ENCODE peak calls at places on chromosomes 1 and 21, in five cellular contexts. One of them, this sample, is unnamed. For H3K27me3, the result is how much of the 10 kb centered on the place peaks cover.

GRCh38 chr1:54136269-54136896 is 16.4 kb downstream of the CDCP2 start:
- DNase-seq in right atrium auricular region: no peak
- DNase-seq in mammary epithelial cell: no peak
- DNase-seq in MM.1S: no peak
- DNase-seq in heart right ventricle: no peak
- DNase-seq in this sample: no peak

GRCh38 chr1:43199093-43199726 is 27.1 kb downstream of the CFAP57 start:
- DNase-seq in right atrium auricular region: no peak
- DNase-seq in mammary epithelial cell: peak
- DNase-seq in MM.1S: peak
- DNase-seq in heart right ventricle: no peak
- DNase-seq in this sample: peak

GRCh38 chr1:203888807-203889251 is 27.4 kb downstream of the SNRPE start:
- DNase-seq in right atrium auricular region: no peak
- DNase-seq in mammary epithelial cell: peak
- DNase-seq in MM.1S: no peak
- DNase-seq in heart right ventricle: no peak
- DNase-seq in this sample: no peak

GRCh38 chr1:3377166-3377565 is 77.3 kb upstream of the ARHGEF16 start:
- DNase-seq in right atrium auricular region: no peak
- DNase-seq in mammary epithelial cell: no peak
- DNase-seq in MM.1S: no peak
- DNase-seq in heart right ventricle: no peak
- DNase-seq in this sample: no peak

GRCh38 chr1:42419449-42419848 is 36.4 kb downstream of the ZMYND12 start:
- DNase-seq in right atrium auricular region: no peak
- DNase-seq in mammary epithelial cell: no peak
- DNase-seq in MM.1S: no peak
- DNase-seq in heart right ventricle: peak
- DNase-seq in this sample: no peak

GRCh38 chr1:74247881-74248528 is 12.8 kb downstream of the TNNI3K start:
- DNase-seq in right atrium auricular region: no peak
- DNase-seq in mammary epithelial cell: no peak
- DNase-seq in MM.1S: no peak
- DNase-seq in heart right ventricle: peak
- DNase-seq in this sample: no peak

GRCh38 chr1:180155202-180155682 is 573 bp downstream of the QSOX1 start:
- DNase-seq in right atrium auricular region: peak
- DNase-seq in mammary epithelial cell: no peak
- DNase-seq in MM.1S: no peak
- DNase-seq in heart right ventricle: peak
- DNase-seq in this sample: no peak

GRCh38 chr21:38735807-38736206 is 69.9 kb upstream of the ETS2 start:
- DNase-seq in right atrium auricular region: no peak
- DNase-seq in mammary epithelial cell: no peak
- DNase-seq in MM.1S: no peak
- DNase-seq in heart right ventricle: no peak
- DNase-seq in this sample: no peak

GRCh38 chr1:198598796-198599321 is 40.0 kb upstream of the PTPRC start:
- DNase-seq in right atrium auricular region: no peak
- DNase-seq in mammary epithelial cell: no peak
- DNase-seq in MM.1S: no peak
- DNase-seq in heart right ventricle: no peak
- DNase-seq in this sample: peak

GRCh38 chr1:205324781-205325180 is 3.2 kb upstream of the NUAK2 start:
- DNase-seq in right atrium auricular region: no peak
- DNase-seq in mammary epithelial cell: no peak
- DNase-seq in MM.1S: no peak
- DNase-seq in heart right ventricle: no peak
- DNase-seq in this sample: peak

GRCh38 chr1:82287556-82287955 is 486.8 kb downstream of the ADGRL2 start:
- DNase-seq in right atrium auricular region: no peak
- DNase-seq in mammary epithelial cell: no peak
- DNase-seq in MM.1S: no peak
- DNase-seq in heart right ventricle: no peak
- DNase-seq in this sample: no peak

GRCh38 chr1:143625886-143626285 is 345.9 kb downstream of the FAM72C start:
- DNase-seq in right atrium auricular region: no peak
- DNase-seq in mammary epithelial cell: no peak
- DNase-seq in MM.1S: no peak
- DNase-seq in heart right ventricle: no peak
- DNase-seq in this sample: no peak

GRCh38 chr21:45199201-45199600 is 88.5 kb downstream of the POFUT2 start:
- DNase-seq in right atrium auricular region: no peak
- DNase-seq in mammary epithelial cell: no peak
- DNase-seq in MM.1S: no peak
- DNase-seq in heart right ventricle: no peak
- DNase-seq in this sample: no peak

GRCh38 chr1:6179564-6180175 is 451 bp downstream of the CHD5 start:
- DNase-seq in right atrium auricular region: no peak
- DNase-seq in mammary epithelial cell: no peak
- DNase-seq in MM.1S: no peak
- DNase-seq in heart right ventricle: no peak
- DNase-seq in this sample: no peak

GRCh38 chr1:6181347-6181770 is 1.2 kb upstream of the CHD5 start:
- DNase-seq in right atrium auricular region: no peak
- DNase-seq in mammary epithelial cell: no peak
- DNase-seq in MM.1S: no peak
- DNase-seq in heart right ventricle: no peak
- DNase-seq in this sample: no peak

GRCh38 chr1:6180215-6180577 is at the start of gene CHD5:
- DNase-seq in right atrium auricular region: no peak
- DNase-seq in mammary epithelial cell: no peak
- DNase-seq in MM.1S: no peak
- DNase-seq in heart right ventricle: no peak
- DNase-seq in this sample: no peak

GRCh38 chr1:6178751-6179563 is 1.2 kb downstream of the CHD5 start:
- DNase-seq in right atrium auricular region: no peak
- DNase-seq in mammary epithelial cell: no peak
- DNase-seq in MM.1S: no peak
- DNase-seq in heart right ventricle: no peak
- DNase-seq in this sample: no peak

DNA sequence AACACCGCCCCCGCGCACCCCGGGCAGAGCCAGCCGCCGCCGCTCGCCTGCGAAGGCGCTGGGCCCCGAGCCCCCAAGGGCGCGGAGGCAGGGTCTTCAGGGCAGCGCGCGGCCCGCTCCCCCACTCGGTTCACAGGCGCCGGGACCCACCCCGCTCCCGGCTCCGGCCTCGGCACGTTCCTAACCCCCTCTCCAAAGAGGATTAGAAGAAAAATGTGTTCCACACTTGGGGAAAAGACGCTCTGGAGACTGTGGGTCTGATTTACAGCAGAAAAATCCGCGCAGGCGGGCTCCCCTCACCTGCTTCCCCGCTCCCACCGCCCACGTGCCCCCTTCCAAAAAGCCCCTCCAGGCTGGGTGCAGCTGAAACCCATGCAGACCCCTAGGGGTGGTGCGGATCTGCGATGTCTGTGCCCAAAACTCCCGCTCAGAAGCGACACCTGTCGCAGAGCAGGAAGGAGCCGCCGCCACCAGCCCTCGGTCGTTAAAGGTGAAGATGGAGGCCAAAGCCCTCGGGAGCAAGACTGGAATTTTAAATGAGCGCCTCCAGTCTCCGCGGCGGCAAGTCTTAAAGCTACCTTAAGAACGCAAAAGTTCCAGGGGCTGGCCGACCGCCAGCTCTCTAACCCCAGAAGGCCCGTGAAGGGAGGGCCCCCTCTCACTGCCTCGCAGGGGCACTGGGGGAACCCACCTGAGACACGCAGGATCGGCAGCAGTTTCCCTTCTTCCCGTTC is 624 bp upstream of the CHD5 start:
- DNase-seq in right atrium auricular region: no peak
- DNase-seq in mammary epithelial cell: no peak
- DNase-seq in MM.1S: no peak
- DNase-seq in heart right ventricle: no peak
- DNase-seq in this sample: no peak
- H3K27me3 ChIP-seq in right atrium auricular region: under half
- H3K27me3 ChIP-seq in mammary epithelial cell: under half
- H3K27me3 ChIP-seq in MM.1S: under half
- H3K27me3 ChIP-seq in heart right ventricle: under half
- H3K27me3 ChIP-seq in this sample: under half

GRCh38 chr1:172663726-172664125 is 4.8 kb downstream of the FASLG start:
- DNase-seq in right atrium auricular region: no peak
- DNase-seq in mammary epithelial cell: peak
- DNase-seq in MM.1S: no peak
- DNase-seq in heart right ventricle: no peak
- DNase-seq in this sample: no peak

GRCh38 chr1:172662464-172663109 is 3.7 kb downstream of the FASLG start:
- DNase-seq in right atrium auricular region: no peak
- DNase-seq in mammary epithelial cell: peak
- DNase-seq in MM.1S: peak
- DNase-seq in heart right ventricle: peak
- DNase-seq in this sample: peak

GRCh38 chr1:172657586-172657985 is 1.3 kb upstream of the FASLG start:
- DNase-seq in right atrium auricular region: no peak
- DNase-seq in mammary epithelial cell: no peak
- DNase-seq in MM.1S: no peak
- DNase-seq in heart right ventricle: peak
- DNase-seq in this sample: no peak

GRCh38 chr1:172658871-172659453 is at the start of gene FASLG:
- DNase-seq in right atrium auricular region: no peak
- DNase-seq in mammary epithelial cell: no peak
- DNase-seq in MM.1S: no peak
- DNase-seq in heart right ventricle: no peak
- DNase-seq in this sample: no peak

GRCh38 chr1:172661107-172661506 is 2.2 kb downstream of the FASLG start:
- DNase-seq in right atrium auricular region: no peak
- DNase-seq in mammary epithelial cell: no peak
- DNase-seq in MM.1S: peak
- DNase-seq in heart right ventricle: no peak
- DNase-seq in this sample: no peak
- H3K4me3 ChIP-seq in right atrium auricular region: no peak
- H3K4me3 ChIP-seq in mammary epithelial cell: no peak
- H3K4me3 ChIP-seq in MM.1S: no peak
- H3K4me3 ChIP-seq in heart right ventricle: no peak
- H3K4me3 ChIP-seq in this sample: no peak

DNA sequence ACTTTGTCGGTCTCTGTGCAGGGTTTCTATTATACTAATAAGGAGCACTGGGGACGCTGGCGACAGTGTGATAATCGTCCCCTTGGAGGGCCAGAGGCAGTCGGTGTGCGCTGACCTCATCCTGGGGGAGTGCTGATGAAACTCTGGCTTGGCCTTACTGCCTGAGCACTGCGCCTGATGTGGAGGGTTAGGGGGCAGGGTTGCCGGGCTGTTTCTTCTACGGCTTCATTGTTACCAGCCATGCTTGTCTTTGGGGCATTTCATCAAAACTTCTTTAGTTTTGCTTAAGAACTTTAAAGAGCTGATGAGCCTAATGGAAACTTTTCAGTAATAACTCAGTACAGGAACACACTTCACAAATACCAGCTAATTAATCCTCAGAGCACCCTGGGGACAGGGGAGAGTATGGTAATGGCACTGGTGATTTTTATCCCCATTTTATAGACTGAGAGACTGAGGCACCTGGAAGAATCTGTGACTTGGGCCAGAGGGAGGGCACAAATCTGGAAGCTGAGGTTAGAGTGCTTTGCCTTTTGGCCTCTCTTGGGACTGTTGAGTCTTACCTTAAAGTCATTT is 81.8 kb downstream of the PEX14 start:
- DNase-seq in right atrium auricular region: no peak
- DNase-seq in mammary epithelial cell: no peak
- DNase-seq in MM.1S: no peak
- DNase-seq in heart right ventricle: no peak
- DNase-seq in this sample: no peak
- TF ChIP-seq CTCF in right atrium auricular region: no peak
- TF ChIP-seq CTCF in mammary epithelial cell: no peak
- TF ChIP-seq CTCF in MM.1S: no peak
- TF ChIP-seq CTCF in heart right ventricle: no peak
- TF ChIP-seq CTCF in this sample: no peak

DNA sequence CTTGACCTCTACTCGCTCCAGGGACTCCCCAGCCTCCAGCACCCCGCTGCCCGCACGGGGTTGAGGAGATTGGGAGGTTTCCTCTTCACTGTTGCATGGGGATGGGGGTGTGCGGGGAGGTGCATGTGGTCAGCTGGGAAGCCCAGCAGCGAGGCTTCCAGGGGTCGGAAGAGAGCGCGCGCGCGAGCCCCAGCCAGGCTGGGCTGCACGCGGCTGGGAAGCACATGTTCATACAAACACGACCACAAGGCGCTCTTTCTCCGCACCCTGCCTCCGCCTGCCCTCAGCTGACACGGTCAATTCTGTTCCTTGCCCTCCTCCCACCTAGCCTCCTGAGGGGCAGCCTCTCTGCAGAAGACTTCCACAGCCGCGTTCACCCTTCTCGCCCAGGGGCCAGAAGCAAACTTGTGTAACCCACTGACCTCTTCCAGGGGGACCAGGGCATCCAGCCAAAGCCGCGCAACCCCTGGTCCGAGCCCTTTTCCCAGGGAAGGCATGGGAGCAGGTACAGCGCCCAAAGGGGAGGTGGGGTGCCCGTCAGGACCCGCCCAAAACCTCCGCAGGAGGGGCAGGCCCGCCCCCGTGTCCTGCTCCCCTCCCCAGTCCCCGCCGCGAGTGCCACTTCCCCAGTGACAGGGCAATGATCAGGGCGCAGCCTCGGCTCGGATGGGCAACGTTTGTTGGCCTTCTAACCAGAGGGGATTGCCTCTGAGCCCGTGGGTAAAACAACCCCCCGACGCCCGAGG is 1.3 kb downstream of the COL24A1 start:
- DNase-seq in right atrium auricular region: peak
- DNase-seq in mammary epithelial cell: no peak
- DNase-seq in MM.1S: no peak
- DNase-seq in heart right ventricle: peak
- DNase-seq in this sample: no peak
- H3K27me3 ChIP-seq in right atrium auricular region: under half
- H3K27me3 ChIP-seq in mammary epithelial cell: under half
- H3K27me3 ChIP-seq in MM.1S: under half
- H3K27me3 ChIP-seq in heart right ventricle: under half
- H3K27me3 ChIP-seq in this sample: under half

GRCh38 chr1:108815566-108815965 is 41.3 kb downstream of the AKNAD1 start:
- DNase-seq in right atrium auricular region: no peak
- DNase-seq in mammary epithelial cell: no peak
- DNase-seq in MM.1S: no peak
- DNase-seq in heart right ventricle: no peak
- DNase-seq in this sample: no peak

GRCh38 chr1:108817811-108818210 is 39.1 kb downstream of the AKNAD1 start:
- DNase-seq in right atrium auricular region: no peak
- DNase-seq in mammary epithelial cell: no peak
- DNase-seq in MM.1S: no peak
- DNase-seq in heart right ventricle: no peak
- DNase-seq in this sample: no peak

GRCh38 chr1:108814343-108815125 is 42.4 kb downstream of the AKNAD1 start:
- DNase-seq in right atrium auricular region: no peak
- DNase-seq in mammary epithelial cell: no peak
- DNase-seq in MM.1S: no peak
- DNase-seq in heart right ventricle: no peak
- DNase-seq in this sample: no peak

GRCh38 chr1:108816049-108816882 is 40.6 kb downstream of the AKNAD1 start:
- DNase-seq in right atrium auricular region: peak
- DNase-seq in mammary epithelial cell: peak
- DNase-seq in MM.1S: no peak
- DNase-seq in heart right ventricle: peak
- DNase-seq in this sample: peak

DNA sequence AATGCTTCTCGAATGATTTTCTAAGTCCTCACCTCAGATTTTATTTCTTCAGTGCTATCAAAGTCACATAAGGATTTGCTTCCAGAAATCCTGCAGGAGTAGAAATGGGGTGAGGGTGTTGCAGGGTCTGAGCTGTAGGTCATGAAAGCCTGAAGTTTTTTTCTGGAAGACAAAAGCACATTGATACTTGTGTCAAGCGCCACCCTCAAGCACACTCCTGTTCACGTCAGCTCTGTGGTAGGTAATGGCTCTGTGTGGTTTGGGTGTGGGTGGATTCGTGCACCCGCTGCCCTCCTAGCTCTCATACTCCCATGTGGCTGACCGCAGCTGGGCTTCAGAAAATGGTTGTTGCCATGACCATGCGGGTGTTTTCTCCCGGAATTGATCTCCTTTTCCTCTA is 39.9 kb downstream of the AKNAD1 start:
- DNase-seq in right atrium auricular region: no peak
- DNase-seq in mammary epithelial cell: peak
- DNase-seq in MM.1S: no peak
- DNase-seq in heart right ventricle: no peak
- DNase-seq in this sample: no peak
- H3K4me3 ChIP-seq in right atrium auricular region: peak
- H3K4me3 ChIP-seq in mammary epithelial cell: peak
- H3K4me3 ChIP-seq in MM.1S: no peak
- H3K4me3 ChIP-seq in heart right ventricle: peak
- H3K4me3 ChIP-seq in this sample: no peak

This sample was measured in kidney epithelial cell.